ENCODE peak calls at places on chromosome 1, in nine cellular contexts. T, D, V, S, R, Q, I, L and P are unnamed samples.

GRCh38 chr1:30748699-30749401 is 8.7 kb downstream of the LAPTM5 start:
- DNase-seq in T (no peak), D (no peak), I (no peak), S (no peak), Q (no peak), V (no peak), R (no peak), L (no peak), P (no peak)

GRCh38 chr1:178520803-178521202 is 7.9 kb downstream of the TEX35 start:
- DNase-seq in L (no peak), R (no peak), Q (no peak), D (no peak), S (no peak), V (no peak), I (no peak), T (no peak), P (no peak)

GRCh38 chr1:6557597-6557996 is 2.5 kb downstream of the TAS1R1 start:
- DNase-seq in R (no peak), S (no peak), Q (no peak), I (no peak), D (no peak), L (no peak), T (no peak), V (no peak), P (no peak)

GRCh38 chr1:246155923-246156322 is 351.2 kb downstream of the SMYD3 start:
- DNase-seq in V (no peak), T (peak), D (no peak), R (no peak), Q (no peak), L (peak), I (no peak), S (no peak), P (peak)

GRCh38 chr1:48937732-48938131 is 161.0 kb upstream of the BEND5 start:
- DNase-seq in Q (no peak), V (no peak), I (no peak), D (no peak), R (no peak), L (no peak), S (no peak), T (no peak), P (no peak)

GRCh38 chr1:178870944-178871343 is at the start of gene ANGPTL1:
- DNase-seq in T (peak), L (no peak), V (no peak), R (no peak), Q (no peak), I (peak), D (no peak), S (no peak), P (peak)

GRCh38 chr1:98316286-98316685 is 345.2 kb upstream of the SNX7 start:
- DNase-seq in V (no peak), L (no peak), T (peak), Q (no peak), D (no peak), S (peak), R (no peak), I (no peak), P (no peak)

GRCh38 chr1:214331827-214332423 is 51.0 kb downstream of the SMYD2 start:
- DNase-seq in D (peak), I (no peak), V (peak), T (no peak), Q (peak), R (peak), L (peak), S (peak), P (peak)

GRCh38 chr1:6177681-6178380 is 2.3 kb downstream of the CHD5 start:
- DNase-seq in L (no peak), S (no peak), V (no peak), I (no peak), Q (no peak), D (no peak), R (no peak), T (no peak), P (no peak)